ENCODE peak calls at places on chromosome X, in four cellular contexts. P is K562, M is GM23338, F is SK-N-SH. K is an unnamed sample.

GRCh38 chrX:133475953-133476352 is 60.7 kb upstream of the GPC4 start:
- DNase-seq in P (no peak), M (no peak), F (no peak), K (no peak)

GRCh38 chrX:3713937-3714434 is 537 bp upstream of the PRKX start:
- DNase-seq in P (no peak), M (peak), F (peak), K (no peak)

GRCh38 chrX:153449306-153450113 is 3.7 kb upstream of the TREX2 start:
- DNase-seq in P (no peak), M (no peak), F (no peak), K (no peak)

GRCh38 chrX:15973299-15973698 is 118.7 kb upstream of the AP1S2 start:
- DNase-seq in P (peak), M (peak), F (peak), K (no peak)

GRCh38 chrX:130877892-130878321 is 25.1 kb downstream of the ENOX2 start:
- DNase-seq in P (no peak), M (no peak), F (no peak), K (no peak)

GRCh38 chrX:63513825-63514574 is 162.9 kb upstream of the SPIN4 start:
- DNase-seq in P (no peak), M (no peak), F (no peak), K (no peak)

GRCh38 chrX:101057095-101057714 is 5.3 kb upstream of the TRMT2B start:
- DNase-seq in P (peak), M (no peak), F (no peak), K (no peak)

GRCh38 chrX:72094894-72095293 is 36.8 kb downstream of the RTL5 start:
- DNase-seq in P (peak), M (peak), F (peak), K (no peak)

GRCh38 chrX:47380268-47380667 is 9.9 kb downstream of the ZNF157 start:
- DNase-seq in P (no peak), M (no peak), F (no peak), K (no peak)

GRCh38 chrX:10115082-10115481 is 41.7 kb upstream of the CLCN4 start:
- DNase-seq in P (no peak), M (no peak), F (no peak), K (no peak)

GRCh38 chrX:83145910-83146309 is 362.2 kb upstream of the POU3F4 start:
- DNase-seq in P (no peak), M (no peak), F (no peak), K (no peak)

GRCh38 chrX:15356444-15356843 is 21.1 kb upstream of the PIGA start:
- DNase-seq in P (no peak), M (no peak), F (no peak), K (no peak)

GRCh38 chrX:32153586-32153985 is 1057.8 kb downstream of the DMD start:
- DNase-seq in P (no peak), M (no peak), F (no peak), K (no peak)

GRCh38 chrX:136999021-136999420 is 34.8 kb downstream of the GPR101 start:
- DNase-seq in P (no peak), M (no peak), F (no peak), K (no peak)

GRCh38 chrX:113400193-113400704 is 559.6 kb upstream of the AMOT start:
- DNase-seq in P (no peak), M (peak), F (no peak), K (no peak)

GRCh38 chrX:149618871-149619270 is 12.7 kb downstream of the TMEM185A start:
- DNase-seq in P (no peak), M (no peak), F (no peak), K (no peak)

GRCh38 chrX:53093177-53093655 is 726 bp upstream of the KANTR start:
- DNase-seq in P (peak), M (peak), F (peak), K (peak)

GRCh38 chrX:76796311-76796710 is 368.8 kb downstream of the MAGEE1 start:
- DNase-seq in P (no peak), M (peak), F (no peak), K (no peak)

GRCh38 chrX:136262812-136263315 is 11.7 kb upstream of the MAP7D3 start:
- DNase-seq in P (no peak), M (peak), F (no peak), K (no peak)

GRCh38 chrX:24025741-24026402 is 1.1 kb downstream of the KLHL15 start:
- DNase-seq in P (no peak), M (peak), F (no peak), K (no peak)

GRCh38 chrX:154719132-154719675 is 31.7 kb downstream of the GAB3 start:
- DNase-seq in P (no peak), M (no peak), F (no peak), K (no peak)

GRCh38 chrX:122572461-122572860 is 611.6 kb upstream of the GRIA3 start:
- DNase-seq in P (no peak), M (no peak), F (no peak), K (no peak)

GRCh38 chrX:55127692-55128091 is 38.9 kb downstream of the PAGE2 start:
- DNase-seq in P (no peak), M (no peak), F (no peak), K (no peak)

GRCh38 chrX:13875572-13875971 is 58.7 kb upstream of the GPM6B start:
- DNase-seq in P (no peak), M (no peak), F (no peak), K (no peak)

GRCh38 chrX:19912-20571 is 261.1 kb upstream of the PLCXD1 start:
- DNase-seq in P (peak), M (peak), F (peak), K (peak)

GRCh38 chrX:107683124-107683895 is 55.0 kb downstream of the PRPS1 start:
- DNase-seq in P (no peak), M (no peak), F (no peak), K (no peak)
- TF ChIP-seq POLR2AphosphoS5 in P (no peak), M (no peak), F (no peak), K (peak)

GRCh38 chrX:103918050-103918449 is 44.4 kb upstream of the TMSB15B start:
- DNase-seq in P (peak), M (peak), F (peak), K (peak)

GRCh38 chrX:103913356-103914020 is 48.9 kb upstream of the TMSB15B start:
- DNase-seq in P (no peak), M (peak), F (no peak), K (no peak)

GRCh38 chrX:103919336-103919682 is 43.1 kb upstream of the TMSB15B start:
- DNase-seq in P (no peak), M (no peak), F (no peak), K (no peak)

DNA sequence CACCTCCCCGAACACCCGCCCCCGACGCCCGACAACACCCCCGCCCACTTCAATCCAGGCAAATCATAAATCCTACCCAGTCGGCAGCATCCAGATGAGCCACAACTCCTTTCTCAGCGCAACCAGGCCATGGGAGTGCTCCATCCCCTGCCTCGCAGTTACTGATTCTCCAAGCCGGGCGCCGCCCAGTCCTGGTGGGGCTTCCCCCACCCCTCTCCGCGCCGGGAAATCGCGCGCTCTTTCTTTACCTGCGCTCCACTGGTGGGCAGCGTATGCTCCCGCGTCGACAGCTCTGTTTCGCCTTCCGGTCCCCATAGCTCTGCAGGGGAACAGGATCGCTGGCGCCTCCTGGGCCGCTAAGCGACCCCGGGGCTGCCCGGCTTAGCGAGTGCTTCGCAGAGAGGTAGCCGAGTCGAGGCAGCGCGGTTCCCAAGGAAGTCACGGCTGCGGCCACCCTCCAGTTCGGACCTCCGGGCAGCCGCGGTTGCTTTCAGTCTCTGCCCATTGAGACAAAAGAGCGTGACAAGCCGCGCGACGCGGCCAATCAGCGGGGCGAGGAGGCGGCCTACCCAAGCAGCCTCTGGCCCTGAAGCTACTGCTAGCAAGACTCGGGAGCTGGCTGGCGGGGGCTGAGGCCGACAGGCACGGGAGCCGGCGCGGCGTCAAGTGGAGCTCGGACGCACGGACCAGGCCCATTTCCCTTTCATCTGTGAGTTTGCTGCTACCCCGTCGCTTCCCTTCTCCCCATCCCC is 43.7 kb upstream of the TMSB15B start:
- DNase-seq in P (no peak), M (peak), F (peak), K (no peak)
- TF ChIP-seq POLR2AphosphoS5 in P (no peak), M (peak), F (no peak), K (peak)

GRCh38 chrX:150871341-150871811 is 27.1 kb downstream of the CD99L2 start:
- DNase-seq in P (no peak), M (no peak), F (no peak), K (no peak)
- TF ChIP-seq POLR2AphosphoS5 in P (no peak), M (no peak), F (no peak), K (no peak)

GRCh38 chrX:48539345-48540014 is at the start of gene TBC1D25:
- DNase-seq in P (peak), M (peak), F (peak), K (peak)
- TF ChIP-seq POLR2AphosphoS5 in P (no peak), M (peak), F (no peak), K (peak)

GRCh38 chrX:39058724-39059123 is 257.5 kb downstream of the MID1IP1 start:
- DNase-seq in P (no peak), M (no peak), F (no peak), K (no peak)

GRCh38 chrX:39059866-39060265 is 258.6 kb downstream of the MID1IP1 start:
- DNase-seq in P (no peak), M (no peak), F (no peak), K (no peak)

GRCh38 chrX:39065051-39065871 is 264.0 kb downstream of the MID1IP1 start:
- DNase-seq in P (no peak), M (peak), F (no peak), K (no peak)

GRCh38 chrX:39063702-39064101 is 262.4 kb downstream of the MID1IP1 start:
- DNase-seq in P (no peak), M (no peak), F (no peak), K (no peak)

GRCh38 chrX:39063037-39063436 is 261.8 kb downstream of the MID1IP1 start:
- DNase-seq in P (no peak), M (no peak), F (no peak), K (no peak)
- TF ChIP-seq POLR2AphosphoS5 in P (no peak), M (no peak), F (no peak), K (no peak)